ENCODE peak calls at places on chromosomes 11 and 22, in eight cellular contexts. R is GM23338, K is endothelial cell, G is cardiac fibroblast, O is A549, C is AG10803, S is BJ, B is fibroblast of mammary gland. J is an unnamed sample.

GRCh38 chr11:72782081-72782920 is 11.5 kb downstream of the STARD10 start:
- DNase-seq in K (no peak), O (no peak), C (no peak), G (no peak), R (peak), B (no peak), S (no peak), J (no peak)

GRCh38 chr11:95923730-95924413 is at the start of gene MTMR2:
- DNase-seq in R (peak), K (peak), G (peak), C (peak), O (peak), S (no peak), B (peak), J (peak)

GRCh38 chr22:42814215-42814614 is 42.9 kb downstream of the ARFGAP3 start:
- DNase-seq in R (no peak), K (no peak), O (no peak), S (no peak), C (no peak), B (no peak), G (peak), J (no peak)

GRCh38 chr11:68584097-68584496 is 100.2 kb upstream of the GAL start:
- DNase-seq in K (peak), O (peak), R (peak), B (peak), C (peak), G (peak), S (no peak), J (no peak)

GRCh38 chr11:93089474-93090102 is 108.2 kb downstream of the SLC36A4 start:
- DNase-seq in G (peak), R (peak), C (peak), K (peak), B (peak), S (no peak), O (peak), J (peak)

GRCh38 chr22:46047841-46048595 is 71.1 kb upstream of the WNT7B start:
- DNase-seq in S (no peak), B (peak), C (peak), R (no peak), O (no peak), K (no peak), G (no peak), J (no peak)

GRCh38 chr11:37817727-37818270 is 1219.8 kb upstream of the RAG2 start:
- DNase-seq in O (no peak), B (no peak), K (no peak), G (peak), C (no peak), S (no peak), R (no peak), J (no peak)

GRCh38 chr11:7499046-7499445 is 13.7 kb downstream of the OLFML1 start:
- DNase-seq in S (no peak), R (no peak), C (no peak), O (no peak), G (no peak), B (no peak), K (no peak), J (no peak)

GRCh38 chr22:24424001-24424900 is 3.1 kb upstream of the ADORA2A start:
- DNase-seq in G (no peak), O (no peak), B (no peak), C (no peak), R (peak), S (no peak), K (no peak), J (no peak)

GRCh38 chr22:45576730-45577464 is 74.2 kb downstream of the FBLN1 start:
- DNase-seq in S (no peak), G (no peak), O (no peak), K (no peak), B (no peak), R (no peak), C (no peak), J (no peak)

GRCh38 chr11:62444271-62444833 is 25.5 kb downstream of the SCGB1A1 start:
- DNase-seq in B (peak), C (peak), S (no peak), O (no peak), K (no peak), G (peak), R (no peak), J (no peak)

GRCh38 chr22:30305519-30305905 is 16.2 kb upstream of the CASTOR1 start:
- DNase-seq in R (no peak), S (no peak), G (peak), B (peak), K (peak), O (no peak), C (no peak), J (no peak)

GRCh38 chr11:57781529-57781943 is 19.9 kb downstream of the CTNND1 start:
- DNase-seq in R (peak), O (no peak), C (no peak), G (peak), K (no peak), B (peak), S (no peak), J (no peak)

GRCh38 chr11:133579165-133580031 is 47.1 kb upstream of the OPCML start:
- DNase-seq in C (no peak), G (no peak), K (no peak), O (no peak), B (no peak), R (peak), S (no peak), J (no peak)

GRCh38 chr11:130212431-130212961 is 52.9 kb downstream of the ST14 start:
- DNase-seq in G (no peak), O (no peak), B (no peak), C (no peak), S (no peak), R (no peak), K (peak), J (no peak)

GRCh38 chr11:101127699-101128570 is 1.7 kb downstream of the PGR start:
- DNase-seq in G (no peak), R (peak), B (no peak), S (no peak), C (no peak), K (peak), O (no peak), J (no peak)

GRCh38 chr11:7480132-7480531 is 5.2 kb upstream of the OLFML1 start:
- DNase-seq in S (no peak), C (peak), B (peak), O (no peak), G (peak), R (no peak), K (no peak), J (peak)

GRCh38 chr22:45503071-45503815 is 560 bp downstream of the FBLN1 start:
- DNase-seq in B (no peak), G (no peak), C (no peak), K (peak), O (no peak), R (peak), S (no peak), J (no peak)

GRCh38 chr11:72647882-72648281 is 26.3 kb downstream of the PDE2A start:
- DNase-seq in G (no peak), R (no peak), C (no peak), S (no peak), K (no peak), O (no peak), B (no peak), J (no peak)

GRCh38 chr11:13826505-13827278 is 135.8 kb upstream of the SPON1 start:
- DNase-seq in S (no peak), G (no peak), O (no peak), B (peak), C (no peak), K (no peak), R (no peak), J (no peak)

GRCh38 chr22:26914786-26915185 is 257.4 kb downstream of the MIAT start:
- DNase-seq in B (no peak), R (no peak), G (no peak), S (no peak), C (no peak), K (no peak), O (no peak), J (no peak)

GRCh38 chr11:110130642-110131238 is 37.5 kb downstream of the ZC3H12C start:
- DNase-seq in B (no peak), O (no peak), S (no peak), C (no peak), R (peak), G (peak), K (no peak), J (no peak)

GRCh38 chr22:41842996-41843970 is 10.4 kb downstream of the SREBF2 start:
- DNase-seq in O (no peak), S (no peak), C (no peak), K (no peak), G (no peak), B (no peak), R (no peak), J (no peak)

GRCh38 chr11:69385832-69386415 is 92.0 kb downstream of the MYEOV start:
- DNase-seq in B (no peak), O (no peak), R (no peak), K (no peak), S (no peak), G (no peak), C (no peak), J (no peak)

GRCh38 chr11:95375881-95376280 is 144.9 kb upstream of the SESN3 start:
- DNase-seq in B (peak), G (peak), K (no peak), C (peak), O (no peak), S (peak), R (no peak), J (peak)

GRCh38 chr11:16217631-16218030 is 138.7 kb downstream of the SOX6 start:
- DNase-seq in S (no peak), G (no peak), K (no peak), C (no peak), R (no peak), B (peak), O (no peak), J (no peak)

GRCh38 chr11:94494200-94494545 is 389 bp downstream of the ANKRD49 start:
- DNase-seq in O (no peak), C (no peak), B (peak), G (peak), S (no peak), K (no peak), R (no peak), J (no peak)

GRCh38 chr11:7890417-7891179 is 40.5 kb downstream of the OR10A6 start:
- DNase-seq in R (no peak), K (peak), G (no peak), B (peak), S (no peak), C (peak), O (no peak), J (no peak)

GRCh38 chr11:4026389-4026788 is 68.2 kb upstream of the RRM1 start:
- DNase-seq in O (no peak), C (no peak), R (no peak), S (no peak), K (no peak), B (no peak), G (no peak), J (no peak)

GRCh38 chr11:86063536-86063935 is 5.3 kb downstream of the PICALM start:
- DNase-seq in K (no peak), S (no peak), R (no peak), B (peak), O (no peak), C (peak), G (peak), J (no peak)

GRCh38 chr11:2272946-2273280 is 2.5 kb upstream of the ASCL2 start:
- DNase-seq in R (no peak), C (no peak), K (no peak), B (no peak), S (no peak), G (no peak), O (no peak), J (no peak)

GRCh38 chr22:44192098-44192810 is 11.5 kb downstream of the PARVG start:
- DNase-seq in C (no peak), B (peak), O (peak), G (no peak), S (no peak), R (peak), K (no peak), J (no peak)

GRCh38 chr22:28952857-28953256 is 69.5 kb downstream of the ZNRF3 start:
- DNase-seq in C (peak), K (no peak), R (no peak), B (peak), O (no peak), S (peak), G (peak), J (no peak)

GRCh38 chr22:45009881-45010531 is at the start of gene PHF21B:
- DNase-seq in O (peak), R (peak), S (no peak), K (peak), G (peak), C (peak), B (peak), J (no peak)

GRCh38 chr22:42399315-42400271 is 32.6 kb downstream of the NFAM1 start:
- DNase-seq in B (no peak), G (no peak), K (no peak), O (no peak), C (no peak), S (no peak), R (peak), J (no peak)

GRCh38 chr22:17446704-17447103 is 77.4 kb downstream of the CECR2 start:
- DNase-seq in G (no peak), R (no peak), B (no peak), O (peak), K (no peak), C (no peak), S (no peak), J (no peak)

GRCh38 chr22:46373166-46373565 is 37.7 kb downstream of the TRMU start:
- DNase-seq in C (no peak), R (no peak), O (no peak), G (no peak), B (no peak), S (no peak), K (no peak), J (no peak)

GRCh38 chr22:49660794-49661781 is 166.6 kb downstream of the BRD1 start:
- DNase-seq in K (no peak), C (no peak), S (no peak), G (no peak), B (no peak), R (no peak), O (no peak), J (no peak)

DNA sequence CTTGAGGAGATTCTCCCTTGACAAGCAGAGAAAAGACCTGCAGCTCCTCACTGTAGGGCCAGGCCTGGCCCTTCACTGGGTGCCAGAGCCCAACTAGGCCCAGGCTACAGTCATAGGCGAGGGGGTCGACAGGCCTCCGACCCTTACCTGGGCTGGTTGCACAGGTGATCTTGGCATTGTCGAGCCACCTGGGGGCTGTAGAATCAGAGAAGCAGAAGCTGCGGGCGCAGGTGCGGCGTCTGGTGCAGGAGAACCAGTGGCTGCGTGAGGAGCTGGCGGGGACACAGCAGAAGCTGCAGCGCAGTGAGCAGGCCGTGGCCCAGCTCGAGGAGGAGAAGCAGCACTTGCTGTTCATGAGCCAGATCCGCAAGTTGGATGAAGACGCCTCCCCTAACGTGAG is 6.9 kb upstream of the RAB1B start:
- DNase-seq in O (no peak), B (no peak), R (no peak), S (no peak), G (no peak), K (no peak), C (no peak), J (no peak)
- TF ChIP-seq CTCF in O (no peak), B (no peak), R (no peak), S (no peak), G (no peak), K (no peak), C (no peak), J (no peak)

GRCh38 chr11:66312549-66313320 is 4.1 kb downstream of the CD248 start:
- DNase-seq in R (peak), C (peak), B (peak), G (peak), O (peak), S (peak), K (peak), J (peak)

GRCh38 chr11:66314186-66314501 is 2.7 kb downstream of the CD248 start:
- DNase-seq in B (no peak), O (no peak), R (no peak), G (no peak), K (no peak), S (no peak), C (no peak), J (no peak)

GRCh38 chr11:66314561-66315497 is 2.0 kb downstream of the CD248 start:
- DNase-seq in K (no peak), R (no peak), B (no peak), S (no peak), C (no peak), O (no peak), G (no peak), J (no peak)

GRCh38 chr11:66311965-66312548 is 4.8 kb downstream of the CD248 start:
- DNase-seq in B (peak), R (peak), O (peak), G (peak), K (peak), C (peak), S (no peak), J (peak)

GRCh38 chr11:66313321-66314185 is 3.3 kb downstream of the CD248 start:
- DNase-seq in R (peak), C (peak), K (no peak), S (no peak), B (peak), G (peak), O (no peak), J (no peak)
- TF ChIP-seq CTCF in R (peak), C (peak), K (no peak), S (peak), B (peak), G (peak), O (no peak), J (peak)

GRCh38 chr11:87173185-87174039 is 135.7 kb downstream of the TMEM135 start:
- DNase-seq in K (no peak), G (peak), C (peak), S (peak), R (no peak), B (peak), O (peak), J (no peak)
- TF ChIP-seq CTCF in K (no peak), G (no peak), C (no peak), S (no peak), R (no peak), B (no peak), O (no peak), J (no peak)

DNA sequence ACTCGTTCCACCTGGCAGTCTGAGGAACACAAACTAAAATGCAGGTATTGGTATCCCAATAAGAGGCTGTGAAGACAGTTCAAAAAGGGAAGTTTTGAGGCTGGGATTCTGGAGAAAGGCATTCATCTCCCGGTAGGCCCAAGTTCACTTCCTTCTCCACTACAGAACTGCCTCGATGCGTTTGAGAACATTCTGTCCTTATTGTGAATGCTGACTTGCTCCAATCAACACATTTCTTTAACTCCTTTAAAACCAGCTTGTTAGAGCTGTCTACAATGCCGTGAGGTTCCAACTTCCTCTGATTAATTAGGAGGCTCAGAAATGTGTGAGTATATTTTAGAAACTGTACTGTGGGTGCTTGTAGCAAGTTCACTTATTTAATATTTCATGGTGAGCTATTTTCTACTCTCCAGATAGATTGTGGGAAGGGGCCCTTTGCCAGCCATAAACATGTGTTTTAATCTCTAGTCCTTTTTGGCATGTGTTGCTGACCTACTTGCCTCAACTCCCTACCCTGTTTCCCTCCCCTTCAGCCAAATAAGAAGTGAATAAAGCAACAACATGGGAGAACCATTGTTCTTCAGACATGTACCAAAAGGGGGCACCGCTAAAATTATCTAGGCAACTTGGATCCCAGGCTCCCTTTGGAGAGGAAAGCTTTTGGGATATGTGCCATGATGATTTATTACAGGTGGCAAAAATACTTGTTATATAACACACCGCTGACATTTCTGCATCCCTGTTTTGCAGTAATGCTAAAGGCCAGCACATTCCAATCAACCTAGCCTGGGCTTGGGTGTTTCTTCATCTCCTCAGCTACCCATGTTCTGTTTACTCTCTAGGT is 245.6 kb downstream of the BLID start:
- DNase-seq in R (peak), G (peak), O (no peak), S (no peak), K (no peak), C (peak), B (peak), J (no peak)
- TF ChIP-seq CTCF in R (peak), G (no peak), O (no peak), S (peak), K (no peak), C (peak), B (peak), J (peak)

GRCh38 chr22:19800761-19801244 is 40.2 kb downstream of the TBX1 start:
- DNase-seq in K (peak), B (peak), O (peak), S (no peak), G (peak), C (peak), R (peak), J (no peak)
- TF ChIP-seq CTCF in K (peak), B (peak), O (no peak), S (peak), G (peak), C (peak), R (peak), J (peak)

DNA sequence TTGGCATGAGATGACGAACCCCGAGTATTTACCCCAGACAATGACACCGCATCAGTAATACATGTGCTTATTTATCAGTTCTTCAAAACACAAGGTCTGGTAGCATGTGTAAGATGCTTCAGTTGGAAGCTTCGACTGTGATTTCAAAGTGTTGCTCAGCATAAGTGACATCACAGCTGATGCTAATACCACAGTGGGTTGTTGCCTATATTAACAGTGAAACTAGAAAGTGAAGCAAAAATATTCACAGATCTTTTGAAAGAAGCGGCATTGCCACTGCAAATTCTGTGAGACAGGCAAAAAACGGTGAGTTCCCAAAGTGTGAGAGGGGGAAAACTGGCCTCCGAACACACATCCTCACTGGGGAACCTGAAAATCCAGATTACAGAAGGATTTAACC is 18.4 kb upstream of the TTC12 start:
- DNase-seq in G (no peak), C (no peak), K (no peak), R (no peak), B (no peak), S (no peak), O (no peak), J (no peak)
- TF ChIP-seq CTCF in G (no peak), C (no peak), K (no peak), R (no peak), B (no peak), S (no peak), O (no peak), J (no peak)

DNA sequence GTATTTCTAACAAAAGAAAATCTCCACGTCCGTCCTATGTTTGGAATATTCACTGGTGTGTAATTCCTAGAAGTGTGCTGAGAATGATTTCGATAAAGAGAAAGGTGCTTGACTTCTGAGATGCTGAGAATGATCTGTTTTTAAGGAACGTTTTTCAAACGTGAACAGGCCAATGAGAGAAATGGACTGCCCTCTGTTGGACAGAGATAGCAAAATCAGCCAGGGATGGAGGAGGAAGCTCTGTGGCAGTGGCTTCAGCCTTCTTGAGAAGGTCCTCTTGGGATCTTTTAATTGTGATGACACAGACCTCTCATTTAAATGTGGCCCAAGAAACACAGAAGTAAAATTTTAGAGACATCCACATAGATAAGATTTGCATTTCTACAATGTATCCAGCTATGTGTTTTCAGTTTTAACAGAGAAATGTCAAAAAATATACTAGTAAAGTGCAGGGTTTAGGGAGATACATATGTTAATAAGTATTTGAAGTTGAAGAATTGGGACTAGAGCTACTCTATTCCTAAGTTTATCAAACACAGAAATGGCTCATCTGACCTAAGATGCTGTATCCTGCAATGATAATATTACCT is 84.0 kb upstream of the RCN1 start:
- DNase-seq in S (no peak), B (peak), R (peak), G (peak), K (peak), O (peak), C (peak), J (peak)
- TF ChIP-seq CTCF in S (peak), B (peak), R (peak), G (peak), K (peak), O (peak), C (peak), J (peak)

GRCh38 chr11:105642870-105643269 is 33.0 kb downstream of the GRIA4 start:
- DNase-seq in G (no peak), C (no peak), B (no peak), S (no peak), K (no peak), R (no peak), O (no peak), J (no peak)
- TF ChIP-seq CTCF in G (no peak), C (no peak), B (no peak), S (no peak), K (no peak), R (no peak), O (no peak), J (no peak)

J was measured in AG09319.